ENCODE peak calls at places on chromosomes 6 and 20, in six cellular contexts. B is HepG2, K is A549, A is GM12878, N is endothelial cell of umbilical vein, C is K562. J is an unnamed sample.
A peak's percentile ranks its signal among the peaks of the same experiment; 100 is the strongest.

GRCh38 chr20:48826883-48827771 is 672 bp downstream of the PREX1 start:
- DNase-seq in B (no peak), K (peak; percentile 54), A (no peak), N (peak; percentile 53), C (no peak), J (peak; percentile 74)

GRCh38 chr6:157227202-157228166 is 95.8 kb downstream of the TMEM242 start:
- DNase-seq in B (no peak), K (no peak), N (peak; percentile 55), C (peak; percentile 49), A (no peak), J (peak; percentile 72)

GRCh38 chr20:50305636-50306477 is 115.2 kb downstream of the CEBPB start:
- DNase-seq in A (no peak), K (peak; percentile 80), B (peak; percentile 98), C (no peak), N (no peak), J (no peak)

GRCh38 chr6:162849269-162849668 is 121.5 kb downstream of the PACRG start:
- DNase-seq in N (no peak), B (no peak), K (no peak), A (no peak), C (no peak), J (no peak)

GRCh38 chr20:45153756-45154155 is 20.9 kb upstream of the PI3 start:
- DNase-seq in B (no peak), N (no peak), C (no peak), K (no peak), A (peak; percentile 15), J (peak; percentile 74)

GRCh38 chr6:152096863-152097496 is 289.5 kb downstream of the ESR1 start:
- DNase-seq in N (peak; percentile 71), C (no peak), B (no peak), A (no peak), K (peak; percentile 4), J (no peak)

GRCh38 chr6:6927437-6928361 is 180.1 kb upstream of the RREB1 start:
- DNase-seq in C (peak; percentile 71), B (no peak), K (no peak), A (no peak), N (no peak), J (peak; percentile 93)

GRCh38 chr6:118705799-118706481 is 54.5 kb upstream of the CEP85L start:
- DNase-seq in B (no peak), K (no peak), A (peak; percentile 30), C (peak; percentile 58), N (peak; percentile 74), J (peak; percentile 79)

GRCh38 chr6:38459291-38459690 is 180.4 kb downstream of the BTBD9 start:
- DNase-seq in A (no peak), C (peak; percentile 1), K (peak; percentile 1), B (no peak), N (no peak), J (no peak)

GRCh38 chr6:11740875-11741274 is 37.7 kb downstream of the ADTRP start:
- DNase-seq in B (no peak), K (no peak), A (no peak), C (no peak), N (no peak), J (no peak)

GRCh38 chr20:43032459-43032858 is 157.2 kb downstream of the PTPRT start:
- DNase-seq in N (no peak), B (no peak), A (no peak), K (no peak), C (no peak), J (no peak)

GRCh38 chr6:158040051-158040803 is 58.6 kb downstream of the SYNJ2 start:
- DNase-seq in A (peak; percentile 58), B (peak; percentile 99), N (peak; percentile 99), K (peak; percentile 95), C (peak; percentile 95), J (peak; percentile 95)

GRCh38 chr6:12011276-12012112 is 618 bp upstream of the HIVEP1 start:
- DNase-seq in K (peak; percentile 95), N (peak; percentile 96), A (peak; percentile 81), B (peak; percentile 95), C (peak; percentile 99), J (peak; percentile 98)

GRCh38 chr6:34523441-34524206 is 32.5 kb downstream of the SPDEF start:
- DNase-seq in A (no peak), B (no peak), N (no peak), K (no peak), C (no peak), J (no peak)

GRCh38 chr6:31321820-31322219 is 35.2 kb downstream of the HLA-B start:
- DNase-seq in C (peak; percentile 18), A (no peak), N (no peak), B (no peak), K (no peak), J (no peak)

GRCh38 chr6:33633462-33634158 is 12.5 kb downstream of the ITPR3 start:
- DNase-seq in C (peak; percentile 76), B (no peak), N (peak; percentile 66), K (peak; percentile 33), A (no peak), J (peak; percentile 56)

GRCh38 chr6:111888928-111889696 is 15.9 kb upstream of the FYN start:
- DNase-seq in K (no peak), A (no peak), C (peak; percentile 38), B (no peak), N (peak; percentile 71), J (no peak)

GRCh38 chr6:137724495-137725211 is 142.4 kb upstream of the TNFAIP3 start:
- DNase-seq in B (no peak), N (no peak), C (no peak), K (no peak), A (no peak), J (no peak)

GRCh38 chr20:63345328-63346100 is 15.6 kb downstream of the CHRNA4 start:
- DNase-seq in B (no peak), N (no peak), A (no peak), K (no peak), C (no peak), J (no peak)

GRCh38 chr6:112667427-112667826 is 320.3 kb downstream of the RFPL4B start:
- DNase-seq in K (no peak), B (no peak), C (no peak), A (no peak), N (no peak), J (no peak)

GRCh38 chr6:134517145-134517658 is 199.3 kb upstream of the SGK1 start:
- DNase-seq in C (peak; percentile 24), N (peak; percentile 75), K (peak; percentile 83), A (no peak), B (peak; percentile 69), J (peak; percentile 94)

GRCh38 chr6:50608421-50608820 is 104.9 kb upstream of the TFAP2D start:
- DNase-seq in A (no peak), N (no peak), C (no peak), B (no peak), K (no peak), J (no peak)

GRCh38 chr6:103273048-103273447 is 1586.7 kb downstream of the HACE1 start:
- DNase-seq in A (no peak), C (no peak), K (peak; percentile 22), N (no peak), B (peak; percentile 5), J (peak; percentile 43)

GRCh38 chr6:113481441-113481840 is 375.7 kb upstream of the MARCKS start:
- DNase-seq in C (no peak), A (no peak), B (no peak), K (no peak), N (no peak), J (peak; percentile 54)

GRCh38 chr20:45919536-45919933 is 7.6 kb upstream of the PLTP start:
- DNase-seq in C (no peak), A (no peak), K (no peak), N (peak; percentile 94), B (no peak), J (no peak)

GRCh38 chr6:31396422-31397152 is 6.8 kb upstream of the MICA start:
- DNase-seq in C (peak; percentile 92), N (peak; percentile 80), B (peak; percentile 68), K (peak; percentile 66), A (no peak), J (peak; percentile 75)

DNA sequence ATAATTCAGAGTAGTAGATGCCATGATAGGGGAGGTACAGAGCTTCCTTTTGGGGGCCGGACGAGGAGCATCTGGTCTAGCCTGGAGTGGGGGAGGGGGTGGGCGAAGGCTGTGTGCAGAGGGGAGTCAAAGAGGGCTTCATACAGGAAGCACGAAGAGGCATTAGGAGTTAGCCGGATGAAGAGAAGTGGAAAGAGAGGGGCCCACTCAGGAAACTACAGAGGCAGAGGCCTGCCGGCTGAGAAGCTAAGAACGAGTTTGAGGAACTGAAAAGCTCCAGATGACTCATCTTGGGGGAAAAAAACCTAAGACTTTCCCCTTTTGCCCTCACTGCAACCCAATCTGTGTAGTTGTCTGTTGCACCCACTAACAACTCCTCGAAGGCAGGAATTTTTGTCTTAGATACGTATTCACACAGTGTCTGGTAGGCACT is 664 bp downstream of the CNPY3 start:
- DNase-seq in N (peak; percentile 72), C (peak; percentile 70), A (peak; percentile 97), K (no peak), B (no peak), J (peak; percentile 95)
- TF ChIP-seq POLR2A in N (no peak), C (no peak), A (peak; percentile 5), K (no peak), B (no peak), J (no peak)

GRCh38 chr6:167115054-167115453 is 7.8 kb upstream of the CCR6 start:
- DNase-seq in B (no peak), C (no peak), A (no peak), N (no peak), K (no peak), J (no peak)
- TF ChIP-seq CTCF in B (peak; percentile 69), C (peak; percentile 10), A (peak; percentile 65), N (no peak), K (no peak), J (no peak)

DNA sequence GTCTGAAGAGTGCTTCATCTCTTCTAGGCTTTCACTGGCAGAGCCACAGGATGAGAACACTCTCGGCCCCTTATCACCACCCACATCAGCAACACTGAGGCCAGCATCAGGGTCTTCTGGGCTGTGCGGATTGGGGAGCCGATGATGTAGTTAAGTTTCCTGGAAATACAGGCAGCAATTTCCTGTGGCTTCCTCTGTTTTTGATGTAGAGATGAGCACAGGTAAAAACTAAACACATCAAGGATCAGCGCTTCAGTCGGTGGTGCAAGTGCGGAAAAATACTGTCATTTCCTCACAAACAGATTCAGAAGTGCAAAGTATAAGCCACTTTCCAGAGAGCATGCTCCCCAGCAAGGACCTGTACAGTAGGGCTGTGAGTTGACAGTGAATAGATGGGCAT is 62.6 kb downstream of the BACH2 start:
- DNase-seq in K (no peak), C (no peak), B (no peak), A (no peak), N (no peak), J (no peak)
- TF ChIP-seq MYC in K (no peak), C (no peak), B (no peak), A (no peak), N (no peak), J (no peak)

DNA sequence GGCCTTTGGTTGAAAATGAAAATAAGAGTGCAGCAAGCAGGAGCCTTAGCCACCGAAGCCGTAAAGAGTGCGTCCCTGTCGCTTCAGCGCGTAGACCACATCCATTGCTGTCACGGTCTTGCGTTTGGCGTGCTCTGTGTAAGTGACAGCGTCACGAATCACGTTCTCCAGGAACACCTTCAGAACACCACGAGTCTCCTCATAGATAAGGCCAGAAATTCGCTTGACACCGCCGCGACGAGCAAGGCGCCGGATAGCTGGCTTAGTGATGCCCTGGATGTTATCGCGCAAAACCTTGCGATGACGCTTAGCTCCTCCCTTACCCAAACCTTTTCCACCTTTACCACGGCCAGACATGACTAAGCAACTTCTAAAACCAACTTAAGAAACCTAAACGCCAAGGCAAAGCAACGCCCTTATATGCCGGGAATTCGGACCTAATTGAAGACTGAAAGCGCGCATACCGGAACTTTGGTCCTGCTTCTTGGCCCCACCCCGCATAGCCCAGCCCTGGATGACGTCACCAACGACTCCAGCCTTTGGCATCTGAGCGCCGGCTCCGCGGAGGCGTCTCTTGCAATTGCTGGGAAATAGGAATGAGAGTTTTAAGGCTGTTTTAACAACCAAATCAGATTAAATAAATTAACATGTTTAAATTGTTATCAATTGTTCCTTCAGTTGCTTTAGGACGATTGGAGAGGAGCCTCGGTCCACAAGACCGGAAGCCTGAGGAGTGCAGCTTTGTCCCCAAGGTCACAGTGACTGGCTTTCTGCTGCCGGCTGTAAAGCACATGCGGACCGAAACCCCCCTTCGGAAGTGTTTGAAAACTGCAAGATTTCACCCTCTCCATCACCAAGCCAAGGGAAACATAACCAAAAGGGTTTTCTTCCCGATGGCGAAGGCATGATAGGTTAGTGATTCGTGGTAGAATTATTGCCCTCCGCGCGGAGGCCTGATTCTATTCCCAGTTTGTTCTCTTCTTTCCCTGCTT is 79.6 kb upstream of the BTN3A2 start:
- DNase-seq in K (peak; percentile 99), C (peak; percentile 100), N (peak; percentile 98), B (peak; percentile 93), A (peak; percentile 100), J (peak; percentile 100)
- TF ChIP-seq POLR2A in K (peak; percentile 92), C (peak; percentile 99), N (peak; percentile 99), B (peak; percentile 92), A (peak; percentile 95), J (peak; percentile 94)